ENCODE peak calls at places on chromosomes 12 and 14, in five cellular contexts. One of them, this sample, is unnamed.

GRCh38 chr12:131618303-131618658 is 92.6 kb upstream of the SFSWAP start:
- DNase-seq in mammary epithelial cell: no peak
- DNase-seq in transverse colon: no peak
- DNase-seq in pancreas: no peak
- DNase-seq in endodermal cell: peak
- DNase-seq in this sample: no peak

GRCh38 chr12:15584366-15585041 is 204.7 kb downstream of the EPS8 start:
- DNase-seq in endodermal cell: no peak
- DNase-seq in pancreas: no peak
- DNase-seq in transverse colon: no peak
- DNase-seq in mammary epithelial cell: no peak
- DNase-seq in this sample: no peak

GRCh38 chr12:106228320-106228710 is 19.5 kb downstream of the CKAP4 start:
- DNase-seq in mammary epithelial cell: no peak
- DNase-seq in endodermal cell: peak
- DNase-seq in transverse colon: no peak
- DNase-seq in pancreas: no peak
- DNase-seq in this sample: no peak

GRCh38 chr12:92472198-92472597 is 230.6 kb upstream of the PLEKHG7 start:
- DNase-seq in pancreas: no peak
- DNase-seq in transverse colon: no peak
- DNase-seq in endodermal cell: no peak
- DNase-seq in mammary epithelial cell: no peak
- DNase-seq in this sample: no peak

GRCh38 chr14:63452796-63453195 is 90.4 kb downstream of the PPP2R5E start:
- DNase-seq in pancreas: no peak
- DNase-seq in mammary epithelial cell: no peak
- DNase-seq in endodermal cell: no peak
- DNase-seq in transverse colon: no peak
- DNase-seq in this sample: no peak

GRCh38 chr12:42386310-42386709 is 60.3 kb downstream of the PPHLN1 start:
- DNase-seq in endodermal cell: no peak
- DNase-seq in pancreas: no peak
- DNase-seq in transverse colon: no peak
- DNase-seq in mammary epithelial cell: no peak
- DNase-seq in this sample: no peak

GRCh38 chr12:16857456-16857923 is 251.5 kb upstream of the LMO3 start:
- DNase-seq in pancreas: no peak
- DNase-seq in endodermal cell: no peak
- DNase-seq in transverse colon: no peak
- DNase-seq in mammary epithelial cell: no peak
- DNase-seq in this sample: no peak

GRCh38 chr14:55139696-55140509 is 10.9 kb downstream of the LGALS3 start:
- DNase-seq in mammary epithelial cell: no peak
- DNase-seq in transverse colon: no peak
- DNase-seq in endodermal cell: no peak
- DNase-seq in pancreas: no peak
- DNase-seq in this sample: no peak

GRCh38 chr14:82806426-82806825 is 1272.8 kb upstream of the SEL1L start:
- DNase-seq in pancreas: no peak
- DNase-seq in transverse colon: no peak
- DNase-seq in endodermal cell: peak
- DNase-seq in mammary epithelial cell: no peak
- DNase-seq in this sample: no peak

GRCh38 chr14:49982522-49982951 is 89.7 kb downstream of the ARF6 start:
- DNase-seq in endodermal cell: no peak
- DNase-seq in transverse colon: no peak
- DNase-seq in pancreas: no peak
- DNase-seq in mammary epithelial cell: no peak
- DNase-seq in this sample: no peak

GRCh38 chr12:32312049-32312670 is 87.2 kb upstream of the FGD4 start:
- DNase-seq in transverse colon: no peak
- DNase-seq in pancreas: no peak
- DNase-seq in endodermal cell: no peak
- DNase-seq in mammary epithelial cell: peak
- DNase-seq in this sample: no peak

GRCh38 chr12:107903377-107904061 is 129.0 kb downstream of the ASCL4 start:
- DNase-seq in transverse colon: peak
- DNase-seq in pancreas: peak
- DNase-seq in mammary epithelial cell: peak
- DNase-seq in endodermal cell: peak
- DNase-seq in this sample: no peak

GRCh38 chr12:121255433-121255832 is 41.1 kb downstream of the CAMKK2 start:
- DNase-seq in endodermal cell: no peak
- DNase-seq in mammary epithelial cell: no peak
- DNase-seq in pancreas: peak
- DNase-seq in transverse colon: no peak
- DNase-seq in this sample: no peak

GRCh38 chr14:29458547-29458946 is 469.1 kb downstream of the PRKD1 start:
- DNase-seq in pancreas: no peak
- DNase-seq in mammary epithelial cell: no peak
- DNase-seq in endodermal cell: no peak
- DNase-seq in transverse colon: no peak
- DNase-seq in this sample: no peak

DNA sequence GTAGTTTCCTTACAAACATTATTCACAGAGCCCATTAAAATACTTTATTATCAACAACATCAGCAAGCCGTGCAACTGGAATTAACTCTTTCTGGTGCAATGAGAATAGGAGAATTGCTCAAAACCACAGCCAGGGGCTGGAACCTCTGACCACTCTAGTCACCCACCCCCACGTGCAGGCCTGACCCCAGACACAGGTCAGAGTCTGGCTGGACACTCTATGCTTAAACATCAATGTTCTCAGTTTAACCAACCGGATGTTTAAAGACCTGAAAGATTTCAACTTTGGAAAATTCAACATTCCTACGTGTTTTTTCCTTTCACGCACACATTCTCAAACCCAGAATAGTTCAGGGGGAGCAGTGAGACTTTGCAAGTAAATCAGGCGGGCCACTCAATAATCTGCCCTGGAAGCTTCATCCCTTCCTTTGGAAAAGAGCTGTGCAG is 65.1 kb downstream of the FOXN3 start:
- DNase-seq in transverse colon: no peak
- DNase-seq in endodermal cell: no peak
- DNase-seq in pancreas: no peak
- DNase-seq in mammary epithelial cell: no peak
- DNase-seq in this sample: no peak
- H3K4me3 ChIP-seq in transverse colon: no peak
- H3K4me3 ChIP-seq in endodermal cell: peak
- H3K4me3 ChIP-seq in pancreas: no peak
- H3K4me3 ChIP-seq in mammary epithelial cell: no peak
- H3K4me3 ChIP-seq in this sample: peak

DNA sequence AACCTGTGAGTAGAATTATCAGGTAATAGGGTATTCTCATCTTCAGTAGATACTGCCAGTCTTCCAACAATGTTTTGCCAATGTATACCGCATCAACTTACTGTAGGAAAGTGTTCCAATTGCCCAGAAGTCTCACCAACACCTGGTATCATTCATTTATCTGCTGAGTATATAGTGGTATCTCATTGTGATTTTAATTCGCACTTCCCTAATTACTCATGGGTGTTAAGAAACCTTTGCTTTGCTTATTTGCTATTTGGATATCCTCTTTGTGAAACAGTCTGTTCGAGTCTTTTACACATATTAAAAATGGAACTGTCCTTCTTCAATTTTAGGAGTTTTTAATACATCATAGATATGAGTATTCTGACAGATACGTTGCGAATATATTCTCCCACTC is 6.1 kb downstream of the TM7SF3 start:
- DNase-seq in transverse colon: no peak
- DNase-seq in endodermal cell: no peak
- DNase-seq in mammary epithelial cell: no peak
- DNase-seq in pancreas: no peak
- DNase-seq in this sample: no peak
- H3K4me3 ChIP-seq in transverse colon: no peak
- H3K4me3 ChIP-seq in endodermal cell: no peak
- H3K4me3 ChIP-seq in mammary epithelial cell: no peak
- H3K4me3 ChIP-seq in pancreas: no peak
- H3K4me3 ChIP-seq in this sample: no peak

GRCh38 chr12:54011665-54012532 is 3.1 kb downstream of the HOXC8 start:
- DNase-seq in endodermal cell: no peak
- DNase-seq in transverse colon: no peak
- DNase-seq in mammary epithelial cell: no peak
- DNase-seq in pancreas: no peak
- DNase-seq in this sample: no peak

GRCh38 chr12:54010053-54010971 is 1.5 kb downstream of the HOXC8 start:
- DNase-seq in mammary epithelial cell: no peak
- DNase-seq in transverse colon: no peak
- DNase-seq in endodermal cell: no peak
- DNase-seq in pancreas: no peak
- DNase-seq in this sample: no peak

GRCh38 chr12:54012631-54013398 is 4.0 kb downstream of the HOXC8 start:
- DNase-seq in endodermal cell: no peak
- DNase-seq in transverse colon: no peak
- DNase-seq in pancreas: no peak
- DNase-seq in mammary epithelial cell: no peak
- DNase-seq in this sample: no peak

GRCh38 chr12:54009171-54010052 is 627 bp downstream of the HOXC8 start:
- DNase-seq in endodermal cell: peak
- DNase-seq in pancreas: no peak
- DNase-seq in transverse colon: no peak
- DNase-seq in mammary epithelial cell: peak
- DNase-seq in this sample: no peak

DNA sequence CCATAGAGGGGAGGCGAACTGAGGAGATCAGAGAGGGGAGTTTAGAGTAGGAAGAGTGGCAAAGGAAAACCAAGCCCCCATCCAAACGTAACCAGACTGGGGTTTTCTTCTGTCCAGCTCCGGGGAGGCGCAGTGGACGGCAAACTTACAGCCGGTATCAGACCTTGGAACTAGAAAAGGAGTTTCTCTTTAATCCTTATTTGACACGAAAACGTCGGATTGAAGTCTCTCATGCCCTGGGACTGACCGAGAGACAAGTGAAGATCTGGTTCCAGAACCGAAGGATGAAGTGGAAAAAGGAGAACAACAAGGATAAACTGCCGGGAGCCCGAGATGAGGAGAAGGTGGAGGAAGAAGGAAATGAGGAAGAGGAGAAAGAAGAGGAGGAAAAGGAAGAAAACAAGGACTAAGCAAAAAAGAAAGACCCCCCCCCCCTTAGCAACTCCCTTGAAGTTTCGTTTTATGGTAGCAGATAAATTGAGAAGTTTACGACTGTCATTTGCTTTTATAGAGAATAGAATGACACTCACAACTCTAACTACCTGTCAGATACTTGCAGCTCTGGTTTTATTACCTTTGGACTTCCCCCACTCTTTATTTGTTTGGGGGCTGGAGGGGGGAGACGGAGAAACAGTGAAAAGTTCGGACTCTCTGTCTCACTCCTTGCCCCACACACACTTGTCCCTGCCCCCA is 2.3 kb downstream of the HOXC8 start:
- DNase-seq in mammary epithelial cell: no peak
- DNase-seq in pancreas: no peak
- DNase-seq in transverse colon: no peak
- DNase-seq in endodermal cell: no peak
- DNase-seq in this sample: no peak
- H3K4me3 ChIP-seq in mammary epithelial cell: no peak
- H3K4me3 ChIP-seq in pancreas: no peak
- H3K4me3 ChIP-seq in transverse colon: no peak
- H3K4me3 ChIP-seq in endodermal cell: no peak
- H3K4me3 ChIP-seq in this sample: no peak

DNA sequence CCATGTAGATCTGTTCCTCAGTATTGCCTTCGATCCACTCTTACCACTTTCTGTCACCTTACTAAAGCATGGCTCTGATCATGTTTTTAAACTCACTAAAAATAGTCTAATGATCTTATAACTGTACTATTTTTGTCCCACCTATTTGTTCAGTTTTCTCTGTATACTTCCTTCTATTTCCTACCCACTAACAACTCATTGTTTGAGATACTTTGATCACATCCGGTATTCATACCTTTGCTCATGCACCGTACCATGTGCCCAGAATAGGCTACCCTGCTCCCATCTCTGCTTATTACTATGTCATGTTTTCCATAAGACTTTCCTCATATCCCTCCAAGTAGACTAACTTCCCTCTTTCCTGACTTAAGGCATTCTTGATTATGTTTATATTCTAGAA is 128.6 kb downstream of the MED13L start:
- DNase-seq in pancreas: no peak
- DNase-seq in mammary epithelial cell: no peak
- DNase-seq in endodermal cell: no peak
- DNase-seq in transverse colon: no peak
- DNase-seq in this sample: no peak
- H3K4me3 ChIP-seq in pancreas: no peak
- H3K4me3 ChIP-seq in mammary epithelial cell: no peak
- H3K4me3 ChIP-seq in endodermal cell: no peak
- H3K4me3 ChIP-seq in transverse colon: no peak
- H3K4me3 ChIP-seq in this sample: no peak

GRCh38 chr14:21101802-21102413 is 1.0 kb downstream of the TMEM253 start:
- DNase-seq in transverse colon: no peak
- DNase-seq in pancreas: no peak
- DNase-seq in endodermal cell: peak
- DNase-seq in mammary epithelial cell: no peak
- DNase-seq in this sample: no peak
- H3K4me3 ChIP-seq in transverse colon: no peak
- H3K4me3 ChIP-seq in pancreas: no peak
- H3K4me3 ChIP-seq in endodermal cell: no peak
- H3K4me3 ChIP-seq in mammary epithelial cell: no peak
- H3K4me3 ChIP-seq in this sample: no peak